ENCODE peak calls at places on chromosomes 11 and 22, in ten cellular contexts. One of them, this sample, is unnamed.

GRCh38 chr11:59756496-59756840 is 1.3 kb downstream of the STX3 start:
- DNase-seq in cardiac fibroblast: no peak
- DNase-seq in BJ: no peak
- DNase-seq in thoracic aorta: no peak
- DNase-seq in A549: peak
- DNase-seq in hepatocyte: no peak
- DNase-seq in prostate gland: no peak
- DNase-seq in cardiac muscle cell: no peak
- DNase-seq in endothelial cell of umbilical vein: peak
- DNase-seq in CD8-positive, alpha-beta T cell: no peak
- DNase-seq in this sample: no peak

GRCh38 chr22:49538006-49538405 is 289.7 kb downstream of the BRD1 start:
- DNase-seq in endothelial cell of umbilical vein: no peak
- DNase-seq in BJ: no peak
- DNase-seq in thoracic aorta: no peak
- DNase-seq in cardiac muscle cell: no peak
- DNase-seq in hepatocyte: no peak
- DNase-seq in CD8-positive, alpha-beta T cell: no peak
- DNase-seq in cardiac fibroblast: no peak
- DNase-seq in A549: no peak
- DNase-seq in prostate gland: no peak
- DNase-seq in this sample: no peak

GRCh38 chr11:14789879-14790484 is 102.0 kb downstream of the CYP2R1 start:
- DNase-seq in hepatocyte: no peak
- DNase-seq in CD8-positive, alpha-beta T cell: no peak
- DNase-seq in A549: peak
- DNase-seq in BJ: no peak
- DNase-seq in cardiac fibroblast: peak
- DNase-seq in endothelial cell of umbilical vein: peak
- DNase-seq in prostate gland: no peak
- DNase-seq in cardiac muscle cell: peak
- DNase-seq in thoracic aorta: no peak
- DNase-seq in this sample: no peak

GRCh38 chr11:79236541-79236971 is 204.3 kb downstream of the TENM4 start:
- DNase-seq in thoracic aorta: no peak
- DNase-seq in endothelial cell of umbilical vein: no peak
- DNase-seq in BJ: peak
- DNase-seq in A549: no peak
- DNase-seq in cardiac muscle cell: peak
- DNase-seq in hepatocyte: no peak
- DNase-seq in cardiac fibroblast: peak
- DNase-seq in CD8-positive, alpha-beta T cell: no peak
- DNase-seq in prostate gland: no peak
- DNase-seq in this sample: no peak

GRCh38 chr11:100680070-100680469 is 7.0 kb upstream of the ARHGAP42 start:
- DNase-seq in cardiac muscle cell: no peak
- DNase-seq in hepatocyte: no peak
- DNase-seq in A549: no peak
- DNase-seq in BJ: no peak
- DNase-seq in CD8-positive, alpha-beta T cell: no peak
- DNase-seq in thoracic aorta: no peak
- DNase-seq in prostate gland: no peak
- DNase-seq in cardiac fibroblast: no peak
- DNase-seq in endothelial cell of umbilical vein: no peak
- DNase-seq in this sample: peak

GRCh38 chr22:25382762-25383161 is 163.3 kb downstream of the CRYBB2 start:
- DNase-seq in BJ: no peak
- DNase-seq in A549: no peak
- DNase-seq in CD8-positive, alpha-beta T cell: no peak
- DNase-seq in thoracic aorta: no peak
- DNase-seq in cardiac muscle cell: no peak
- DNase-seq in cardiac fibroblast: no peak
- DNase-seq in prostate gland: no peak
- DNase-seq in hepatocyte: no peak
- DNase-seq in endothelial cell of umbilical vein: no peak
- DNase-seq in this sample: no peak

GRCh38 chr11:129814244-129814992 is 1.2 kb upstream of the TMEM45B start:
- DNase-seq in thoracic aorta: no peak
- DNase-seq in CD8-positive, alpha-beta T cell: peak
- DNase-seq in hepatocyte: no peak
- DNase-seq in prostate gland: no peak
- DNase-seq in endothelial cell of umbilical vein: no peak
- DNase-seq in cardiac fibroblast: no peak
- DNase-seq in A549: peak
- DNase-seq in cardiac muscle cell: no peak
- DNase-seq in BJ: no peak
- DNase-seq in this sample: no peak

GRCh38 chr22:49262167-49262566 is 565.5 kb downstream of the BRD1 start:
- DNase-seq in endothelial cell of umbilical vein: no peak
- DNase-seq in A549: no peak
- DNase-seq in BJ: no peak
- DNase-seq in cardiac muscle cell: no peak
- DNase-seq in cardiac fibroblast: no peak
- DNase-seq in hepatocyte: no peak
- DNase-seq in prostate gland: no peak
- DNase-seq in CD8-positive, alpha-beta T cell: no peak
- DNase-seq in thoracic aorta: no peak
- DNase-seq in this sample: no peak

GRCh38 chr11:102457865-102458264 is 5.3 kb upstream of the TMEM123 start:
- DNase-seq in cardiac fibroblast: no peak
- DNase-seq in endothelial cell of umbilical vein: peak
- DNase-seq in thoracic aorta: no peak
- DNase-seq in prostate gland: no peak
- DNase-seq in hepatocyte: no peak
- DNase-seq in cardiac muscle cell: no peak
- DNase-seq in BJ: no peak
- DNase-seq in A549: no peak
- DNase-seq in CD8-positive, alpha-beta T cell: no peak
- DNase-seq in this sample: no peak

GRCh38 chr22:28034760-28035401 is 115.8 kb upstream of the PITPNB start:
- DNase-seq in cardiac muscle cell: peak
- DNase-seq in prostate gland: peak
- DNase-seq in BJ: no peak
- DNase-seq in hepatocyte: peak
- DNase-seq in endothelial cell of umbilical vein: peak
- DNase-seq in CD8-positive, alpha-beta T cell: peak
- DNase-seq in thoracic aorta: no peak
- DNase-seq in cardiac fibroblast: peak
- DNase-seq in A549: no peak
- DNase-seq in this sample: no peak

GRCh38 chr11:15139101-15139770 is 24.5 kb downstream of the INSC start:
- DNase-seq in BJ: no peak
- DNase-seq in endothelial cell of umbilical vein: no peak
- DNase-seq in CD8-positive, alpha-beta T cell: no peak
- DNase-seq in hepatocyte: no peak
- DNase-seq in cardiac fibroblast: no peak
- DNase-seq in thoracic aorta: no peak
- DNase-seq in prostate gland: no peak
- DNase-seq in cardiac muscle cell: no peak
- DNase-seq in A549: no peak
- DNase-seq in this sample: no peak

GRCh38 chr11:117479372-117479771 is 151.7 kb downstream of the CEP164 start:
- DNase-seq in A549: no peak
- DNase-seq in endothelial cell of umbilical vein: no peak
- DNase-seq in hepatocyte: no peak
- DNase-seq in BJ: no peak
- DNase-seq in CD8-positive, alpha-beta T cell: no peak
- DNase-seq in cardiac muscle cell: no peak
- DNase-seq in cardiac fibroblast: no peak
- DNase-seq in thoracic aorta: no peak
- DNase-seq in prostate gland: no peak
- DNase-seq in this sample: no peak

GRCh38 chr22:44648821-44649566 is 53.0 kb upstream of the PRR5 start:
- DNase-seq in hepatocyte: peak
- DNase-seq in CD8-positive, alpha-beta T cell: no peak
- DNase-seq in endothelial cell of umbilical vein: peak
- DNase-seq in cardiac muscle cell: peak
- DNase-seq in BJ: peak
- DNase-seq in A549: no peak
- DNase-seq in prostate gland: no peak
- DNase-seq in thoracic aorta: no peak
- DNase-seq in cardiac fibroblast: peak
- DNase-seq in this sample: peak

GRCh38 chr11:92322225-92322624 is 97.6 kb downstream of the FAT3 start:
- DNase-seq in cardiac muscle cell: no peak
- DNase-seq in A549: no peak
- DNase-seq in cardiac fibroblast: peak
- DNase-seq in thoracic aorta: no peak
- DNase-seq in hepatocyte: no peak
- DNase-seq in prostate gland: no peak
- DNase-seq in endothelial cell of umbilical vein: no peak
- DNase-seq in CD8-positive, alpha-beta T cell: no peak
- DNase-seq in BJ: no peak
- DNase-seq in this sample: no peak

DNA sequence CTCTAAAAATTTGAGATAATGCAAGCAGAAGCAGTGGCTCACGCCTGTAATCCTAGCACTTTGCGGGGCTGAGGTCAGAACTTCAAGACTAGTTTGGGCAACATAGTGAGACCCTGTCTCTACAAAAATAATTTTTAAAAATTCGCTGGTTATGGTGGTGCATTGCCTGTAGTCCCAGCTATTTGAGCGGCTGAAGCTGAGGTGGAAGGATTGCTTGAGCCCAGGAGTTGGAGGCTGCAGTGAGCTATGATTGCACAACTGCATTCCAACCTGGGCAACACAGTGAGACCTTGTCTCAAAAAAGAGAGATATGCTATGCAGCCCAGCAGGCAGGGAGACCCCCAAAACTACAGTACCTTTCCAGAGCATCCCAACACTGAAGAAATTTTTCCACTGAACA is 2.3 kb downstream of the CTSC start:
- DNase-seq in hepatocyte: no peak
- DNase-seq in cardiac fibroblast: no peak
- DNase-seq in prostate gland: no peak
- DNase-seq in cardiac muscle cell: peak
- DNase-seq in thoracic aorta: no peak
- DNase-seq in CD8-positive, alpha-beta T cell: no peak
- DNase-seq in A549: no peak
- DNase-seq in endothelial cell of umbilical vein: no peak
- DNase-seq in BJ: no peak
- DNase-seq in this sample: no peak
- H3K4me3 ChIP-seq in hepatocyte: no peak
- H3K4me3 ChIP-seq in cardiac fibroblast: peak
- H3K4me3 ChIP-seq in prostate gland: no peak
- H3K4me3 ChIP-seq in cardiac muscle cell: peak
- H3K4me3 ChIP-seq in thoracic aorta: peak
- H3K4me3 ChIP-seq in CD8-positive, alpha-beta T cell: peak
- H3K4me3 ChIP-seq in A549: no peak
- H3K4me3 ChIP-seq in endothelial cell of umbilical vein: peak
- H3K4me3 ChIP-seq in BJ: no peak
- H3K4me3 ChIP-seq in this sample: no peak

DNA sequence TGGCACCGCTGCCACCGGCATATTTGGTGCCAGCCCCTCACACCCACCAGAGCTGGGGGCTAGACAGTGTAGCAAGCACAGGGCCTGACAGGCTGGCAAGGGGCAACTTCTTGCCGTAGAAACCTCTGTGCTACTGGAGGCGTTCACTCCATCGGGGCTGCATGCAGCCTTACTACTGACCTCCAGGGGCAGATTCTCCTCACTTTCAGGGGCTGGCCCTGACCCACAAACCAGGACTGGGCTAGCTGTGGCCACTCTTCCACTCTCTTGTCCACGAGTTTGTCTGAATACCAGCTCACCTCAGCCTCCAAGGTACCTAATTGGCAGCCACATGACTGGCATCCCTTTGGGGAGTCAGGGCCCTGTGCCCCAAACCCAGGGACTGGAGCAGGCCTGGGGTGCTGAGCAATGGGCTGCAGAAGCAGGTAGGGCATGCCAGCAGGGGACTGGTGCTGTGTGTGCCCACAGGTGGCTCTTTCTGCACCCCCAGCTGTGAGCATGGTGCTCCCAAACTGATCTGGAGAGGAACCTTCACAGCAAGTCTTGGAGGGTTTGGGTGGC is 2.1 kb upstream of the LMO1 start:
- DNase-seq in BJ: no peak
- DNase-seq in hepatocyte: no peak
- DNase-seq in cardiac muscle cell: peak
- DNase-seq in CD8-positive, alpha-beta T cell: no peak
- DNase-seq in thoracic aorta: no peak
- DNase-seq in cardiac fibroblast: no peak
- DNase-seq in prostate gland: no peak
- DNase-seq in endothelial cell of umbilical vein: no peak
- DNase-seq in A549: no peak
- DNase-seq in this sample: peak
- TF ChIP-seq CTCF in BJ: no peak
- TF ChIP-seq CTCF in hepatocyte: no peak
- TF ChIP-seq CTCF in cardiac muscle cell: peak
- TF ChIP-seq CTCF in CD8-positive, alpha-beta T cell: no peak
- TF ChIP-seq CTCF in thoracic aorta: no peak
- TF ChIP-seq CTCF in cardiac fibroblast: peak
- TF ChIP-seq CTCF in prostate gland: no peak
- TF ChIP-seq CTCF in endothelial cell of umbilical vein: no peak
- TF ChIP-seq CTCF in A549: no peak
- TF ChIP-seq CTCF in this sample: peak

DNA sequence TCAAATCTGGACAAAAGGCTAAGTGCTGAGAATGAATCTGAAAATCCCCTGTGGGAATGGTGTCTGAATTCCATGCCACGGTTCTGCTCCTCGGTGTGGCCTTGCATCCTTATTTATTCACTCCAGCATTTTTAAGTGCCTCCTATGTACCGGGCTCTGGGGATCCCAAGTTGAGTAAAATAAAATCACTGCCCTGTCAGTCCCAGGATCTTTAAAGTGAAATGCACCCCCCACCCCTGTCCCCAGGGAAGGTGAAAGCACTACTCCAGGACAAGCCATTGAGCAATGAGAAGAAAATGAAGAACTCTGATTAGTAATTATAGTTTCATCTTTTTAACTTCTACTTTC is 3.3 kb downstream of the LGR4 start:
- DNase-seq in BJ: no peak
- DNase-seq in cardiac muscle cell: no peak
- DNase-seq in endothelial cell of umbilical vein: no peak
- DNase-seq in prostate gland: no peak
- DNase-seq in cardiac fibroblast: no peak
- DNase-seq in thoracic aorta: no peak
- DNase-seq in A549: no peak
- DNase-seq in CD8-positive, alpha-beta T cell: no peak
- DNase-seq in hepatocyte: no peak
- DNase-seq in this sample: no peak
- H3K4me3 ChIP-seq in BJ: no peak
- H3K4me3 ChIP-seq in cardiac muscle cell: peak
- H3K4me3 ChIP-seq in endothelial cell of umbilical vein: no peak
- H3K4me3 ChIP-seq in prostate gland: peak
- H3K4me3 ChIP-seq in cardiac fibroblast: peak
- H3K4me3 ChIP-seq in thoracic aorta: peak
- H3K4me3 ChIP-seq in A549: peak
- H3K4me3 ChIP-seq in CD8-positive, alpha-beta T cell: no peak
- H3K4me3 ChIP-seq in hepatocyte: peak
- H3K4me3 ChIP-seq in this sample: no peak

DNA sequence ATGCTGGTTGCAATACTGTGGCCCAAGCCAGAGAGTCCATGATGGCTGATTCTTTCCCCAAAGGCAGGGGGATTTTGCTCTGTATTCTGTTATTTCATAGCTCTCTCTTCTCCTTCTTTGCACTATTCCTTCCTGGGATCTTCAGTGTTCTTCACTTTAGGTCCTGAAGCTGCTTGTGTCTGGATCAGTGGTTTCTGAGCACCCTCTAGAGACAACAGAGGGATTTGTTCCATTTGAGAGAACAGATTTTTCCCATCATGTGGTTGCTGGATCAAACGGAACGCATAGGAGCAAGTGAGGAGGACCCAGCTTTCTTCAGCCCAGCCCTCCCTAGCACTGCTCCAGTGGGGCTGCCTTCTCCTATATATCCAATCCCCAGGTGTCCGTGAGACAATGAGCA is 68.7 kb upstream of the SYN3 start:
- DNase-seq in endothelial cell of umbilical vein: no peak
- DNase-seq in prostate gland: no peak
- DNase-seq in cardiac fibroblast: no peak
- DNase-seq in BJ: no peak
- DNase-seq in thoracic aorta: no peak
- DNase-seq in CD8-positive, alpha-beta T cell: no peak
- DNase-seq in hepatocyte: peak
- DNase-seq in cardiac muscle cell: no peak
- DNase-seq in A549: peak
- DNase-seq in this sample: peak
- TF ChIP-seq CTCF in endothelial cell of umbilical vein: no peak
- TF ChIP-seq CTCF in prostate gland: no peak
- TF ChIP-seq CTCF in cardiac fibroblast: no peak
- TF ChIP-seq CTCF in BJ: no peak
- TF ChIP-seq CTCF in thoracic aorta: no peak
- TF ChIP-seq CTCF in CD8-positive, alpha-beta T cell: no peak
- TF ChIP-seq CTCF in hepatocyte: peak
- TF ChIP-seq CTCF in cardiac muscle cell: no peak
- TF ChIP-seq CTCF in A549: peak
- TF ChIP-seq CTCF in this sample: peak

This sample was measured in WERI-Rb-1.